ENCODE peak calls at places on chromosomes 7 and 10, in six cellular contexts. One of them, this sample, is unnamed.

GRCh38 chr10:49666054-49666453 is 13.4 kb upstream of the C10orf53 start:
- DNase-seq in H1: peak; percentile 22
- DNase-seq in HCT116: no peak
- DNase-seq in HepG2: no peak
- DNase-seq in K562: no peak
- DNase-seq in GM12878: no peak
- DNase-seq in this sample: no peak

GRCh38 chr10:31961675-31962074 is 33.0 kb upstream of the ARHGAP12 start:
- DNase-seq in H1: no peak
- DNase-seq in HCT116: no peak
- DNase-seq in HepG2: no peak
- DNase-seq in K562: no peak
- DNase-seq in GM12878: no peak
- DNase-seq in this sample: no peak

GRCh38 chr7:117269895-117270294 is 53.0 kb downstream of the WNT2 start:
- DNase-seq in H1: no peak
- DNase-seq in HCT116: no peak
- DNase-seq in HepG2: no peak
- DNase-seq in K562: no peak
- DNase-seq in GM12878: no peak
- DNase-seq in this sample: no peak

GRCh38 chr7:50166997-50167961 is 74.2 kb upstream of the ZPBP start:
- DNase-seq in H1: no peak
- DNase-seq in HCT116: no peak
- DNase-seq in HepG2: no peak
- DNase-seq in K562: no peak
- DNase-seq in GM12878: no peak
- DNase-seq in this sample: no peak

GRCh38 chr7:80520199-80520598 is 8.3 kb upstream of the GNAT3 start:
- DNase-seq in H1: no peak
- DNase-seq in HCT116: no peak
- DNase-seq in HepG2: no peak
- DNase-seq in K562: no peak
- DNase-seq in GM12878: no peak
- DNase-seq in this sample: no peak

GRCh38 chr7:141742229-141742628 is 4.1 kb downstream of the SSBP1 start:
- DNase-seq in H1: no peak
- DNase-seq in HCT116: no peak
- DNase-seq in HepG2: no peak
- DNase-seq in K562: no peak
- DNase-seq in GM12878: no peak
- DNase-seq in this sample: no peak

GRCh38 chr7:93856319-93856718 is 34.2 kb downstream of the TFPI2 start:
- DNase-seq in H1: no peak
- DNase-seq in HCT116: no peak
- DNase-seq in HepG2: no peak
- DNase-seq in K562: no peak
- DNase-seq in GM12878: no peak
- DNase-seq in this sample: no peak

GRCh38 chr10:31754803-31755624 is 173.6 kb downstream of the ARHGAP12 start:
- DNase-seq in H1: peak; percentile 70
- DNase-seq in HCT116: no peak
- DNase-seq in HepG2: peak; percentile 23
- DNase-seq in K562: no peak
- DNase-seq in GM12878: no peak
- DNase-seq in this sample: no peak

GRCh38 chr7:139043823-139044812 is 8.3 kb upstream of the ZC3HAV1L start:
- DNase-seq in H1: no peak
- DNase-seq in HCT116: no peak
- DNase-seq in HepG2: peak; percentile 16
- DNase-seq in K562: peak; percentile 92
- DNase-seq in GM12878: no peak
- DNase-seq in this sample: no peak

GRCh38 chr7:47951374-47951773 is 3.1 kb upstream of the PKD1L1 start:
- DNase-seq in H1: no peak
- DNase-seq in HCT116: no peak
- DNase-seq in HepG2: peak; percentile 37
- DNase-seq in K562: no peak
- DNase-seq in GM12878: no peak
- DNase-seq in this sample: no peak

GRCh38 chr7:116259821-116260440 is 49.6 kb downstream of the TES start:
- DNase-seq in H1: no peak
- DNase-seq in HCT116: peak; percentile 76
- DNase-seq in HepG2: no peak
- DNase-seq in K562: no peak
- DNase-seq in GM12878: no peak
- DNase-seq in this sample: no peak
- TF ChIP-seq ZNF274 in H1: no peak
- TF ChIP-seq ZNF274 in HCT116: no peak
- TF ChIP-seq ZNF274 in HepG2: no peak
- TF ChIP-seq ZNF274 in K562: no peak
- TF ChIP-seq ZNF274 in GM12878: no peak
- TF ChIP-seq ZNF274 in this sample: no peak

GRCh38 chr10:103765981-103766380 is 89.4 kb downstream of the SH3PXD2A start:
- DNase-seq in H1: no peak
- DNase-seq in HCT116: no peak
- DNase-seq in HepG2: no peak
- DNase-seq in K562: no peak
- DNase-seq in GM12878: no peak
- DNase-seq in this sample: no peak
- H3K4me1 ChIP-seq in H1: peaks cover 7% of the 10 kb centered on the region
- H3K4me1 ChIP-seq in HCT116: peaks cover 41% of the 10 kb centered on the region
- H3K4me1 ChIP-seq in HepG2: peaks cover 5% of the 10 kb centered on the region
- H3K4me1 ChIP-seq in K562: peaks cover 3% of the 10 kb centered on the region
- H3K4me1 ChIP-seq in GM12878: peaks cover 17% of the 10 kb centered on the region
- H3K4me1 ChIP-seq in this sample: peaks cover 25% of the 10 kb centered on the region

GRCh38 chr7:259751-260405 is 30.1 kb upstream of the FOXL3 start:
- DNase-seq in H1: no peak
- DNase-seq in HCT116: no peak
- DNase-seq in HepG2: no peak
- DNase-seq in K562: no peak
- DNase-seq in GM12878: no peak
- DNase-seq in this sample: no peak
- H3K36me3 ChIP-seq in H1: peaks cover 15% of the 10 kb centered on the region
- H3K36me3 ChIP-seq in HCT116: no peaks in the 10 kb centered on the region
- H3K36me3 ChIP-seq in HepG2: peaks cover 19% of the 10 kb centered on the region
- H3K36me3 ChIP-seq in K562: no peaks in the 10 kb centered on the region
- H3K36me3 ChIP-seq in GM12878: no peaks in the 10 kb centered on the region
- H3K36me3 ChIP-seq in this sample: peaks cover 38% of the 10 kb centered on the region

GRCh38 chr7:155489862-155490696 is 32.1 kb downstream of the EN2 start:
- DNase-seq in H1: peak; percentile 73
- DNase-seq in HCT116: no peak
- DNase-seq in HepG2: no peak
- DNase-seq in K562: no peak
- DNase-seq in GM12878: no peak
- DNase-seq in this sample: no peak
- TF ChIP-seq ZNF274 in H1: no peak
- TF ChIP-seq ZNF274 in HCT116: no peak
- TF ChIP-seq ZNF274 in HepG2: no peak
- TF ChIP-seq ZNF274 in K562: no peak
- TF ChIP-seq ZNF274 in GM12878: no peak
- TF ChIP-seq ZNF274 in this sample: no peak

GRCh38 chr7:99643464-99643863 is 26.7 kb downstream of the ZSCAN25 start:
- DNase-seq in H1: no peak
- DNase-seq in HCT116: no peak
- DNase-seq in HepG2: no peak
- DNase-seq in K562: no peak
- DNase-seq in GM12878: no peak
- DNase-seq in this sample: no peak

GRCh38 chr7:99644436-99644835 is 27.7 kb downstream of the ZSCAN25 start:
- DNase-seq in H1: no peak
- DNase-seq in HCT116: no peak
- DNase-seq in HepG2: no peak
- DNase-seq in K562: no peak
- DNase-seq in GM12878: no peak
- DNase-seq in this sample: no peak

GRCh38 chr7:99639267-99639666 is 22.5 kb downstream of the ZSCAN25 start:
- DNase-seq in H1: no peak
- DNase-seq in HCT116: no peak
- DNase-seq in HepG2: no peak
- DNase-seq in K562: no peak
- DNase-seq in GM12878: no peak
- DNase-seq in this sample: peak; percentile 50

GRCh38 chr7:99638731-99639130 is 22.0 kb downstream of the ZSCAN25 start:
- DNase-seq in H1: no peak
- DNase-seq in HCT116: no peak
- DNase-seq in HepG2: no peak
- DNase-seq in K562: no peak
- DNase-seq in GM12878: no peak
- DNase-seq in this sample: no peak

GRCh38 chr7:99642099-99642498 is 25.4 kb downstream of the ZSCAN25 start:
- DNase-seq in H1: no peak
- DNase-seq in HCT116: no peak
- DNase-seq in HepG2: no peak
- DNase-seq in K562: no peak
- DNase-seq in GM12878: no peak
- DNase-seq in this sample: no peak
- H3K4me1 ChIP-seq in H1: peaks cover 10% of the 10 kb centered on the region
- H3K4me1 ChIP-seq in HCT116: no peaks in the 10 kb centered on the region
- H3K4me1 ChIP-seq in HepG2: no peaks in the 10 kb centered on the region
- H3K4me1 ChIP-seq in K562: peaks cover 4% of the 10 kb centered on the region
- H3K4me1 ChIP-seq in GM12878: no peaks in the 10 kb centered on the region
- H3K4me1 ChIP-seq in this sample: no peaks in the 10 kb centered on the region

GRCh38 chr7:21524680-21525079 is 18.2 kb upstream of the DNAH11 start:
- DNase-seq in H1: no peak
- DNase-seq in HCT116: no peak
- DNase-seq in HepG2: no peak
- DNase-seq in K562: no peak
- DNase-seq in GM12878: no peak
- DNase-seq in this sample: no peak
- H3K36me3 ChIP-seq in H1: no peaks in the 10 kb centered on the region
- H3K36me3 ChIP-seq in HCT116: no peaks in the 10 kb centered on the region
- H3K36me3 ChIP-seq in HepG2: no peaks in the 10 kb centered on the region
- H3K36me3 ChIP-seq in K562: no peaks in the 10 kb centered on the region
- H3K36me3 ChIP-seq in GM12878: no peaks in the 10 kb centered on the region
- H3K36me3 ChIP-seq in this sample: no peaks in the 10 kb centered on the region

DNA sequence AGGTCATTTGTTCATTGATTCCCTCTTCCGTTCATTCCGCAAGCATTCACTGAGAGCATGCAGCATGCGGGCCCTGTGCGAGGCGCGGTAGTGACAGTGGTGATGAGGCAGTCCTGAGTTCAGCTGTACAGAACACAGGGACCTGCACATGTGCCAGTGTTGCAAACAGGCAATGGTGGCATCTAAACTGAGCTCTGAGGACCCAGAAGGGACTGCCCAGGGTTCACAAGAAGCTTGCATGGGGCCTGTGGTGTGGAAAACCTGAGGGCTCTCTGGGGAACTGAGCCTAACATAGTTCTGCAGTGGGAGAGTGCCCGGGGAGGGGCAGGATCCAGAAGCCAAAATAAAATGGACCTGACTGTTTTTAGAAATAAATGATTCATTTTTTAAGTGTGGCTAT is 13.2 kb downstream of the ZNF488 start:
- DNase-seq in H1: peak; percentile 20
- DNase-seq in HCT116: no peak
- DNase-seq in HepG2: no peak
- DNase-seq in K562: no peak
- DNase-seq in GM12878: no peak
- DNase-seq in this sample: no peak
- TF ChIP-seq ZNF274 in H1: no peak
- TF ChIP-seq ZNF274 in HCT116: no peak
- TF ChIP-seq ZNF274 in HepG2: no peak
- TF ChIP-seq ZNF274 in K562: no peak
- TF ChIP-seq ZNF274 in GM12878: no peak
- TF ChIP-seq ZNF274 in this sample: no peak

GRCh38 chr7:17043012-17043877 is 161.5 kb upstream of the AGR3 start:
- DNase-seq in H1: no peak
- DNase-seq in HCT116: no peak
- DNase-seq in HepG2: no peak
- DNase-seq in K562: no peak
- DNase-seq in GM12878: no peak
- DNase-seq in this sample: no peak

GRCh38 chr7:17044396-17044795 is 162.6 kb upstream of the AGR3 start:
- DNase-seq in H1: no peak
- DNase-seq in HCT116: no peak
- DNase-seq in HepG2: peak; percentile 10
- DNase-seq in K562: no peak
- DNase-seq in GM12878: no peak
- DNase-seq in this sample: no peak

GRCh38 chr7:17041324-17041723 is 159.5 kb upstream of the AGR3 start:
- DNase-seq in H1: no peak
- DNase-seq in HCT116: no peak
- DNase-seq in HepG2: peak; percentile 3
- DNase-seq in K562: no peak
- DNase-seq in GM12878: no peak
- DNase-seq in this sample: no peak

GRCh38 chr7:17040701-17041100 is 158.9 kb upstream of the AGR3 start:
- DNase-seq in H1: no peak
- DNase-seq in HCT116: no peak
- DNase-seq in HepG2: no peak
- DNase-seq in K562: no peak
- DNase-seq in GM12878: no peak
- DNase-seq in this sample: no peak

GRCh38 chr7:17042211-17042610 is 160.4 kb upstream of the AGR3 start:
- DNase-seq in H1: no peak
- DNase-seq in HCT116: no peak
- DNase-seq in HepG2: no peak
- DNase-seq in K562: no peak
- DNase-seq in GM12878: no peak
- DNase-seq in this sample: no peak
- H3K4me1 ChIP-seq in H1: no peaks in the 10 kb centered on the region
- H3K4me1 ChIP-seq in HCT116: no peaks in the 10 kb centered on the region
- H3K4me1 ChIP-seq in HepG2: peaks cover 19% of the 10 kb centered on the region
- H3K4me1 ChIP-seq in K562: no peaks in the 10 kb centered on the region
- H3K4me1 ChIP-seq in GM12878: no peaks in the 10 kb centered on the region
- H3K4me1 ChIP-seq in this sample: no peaks in the 10 kb centered on the region

DNA sequence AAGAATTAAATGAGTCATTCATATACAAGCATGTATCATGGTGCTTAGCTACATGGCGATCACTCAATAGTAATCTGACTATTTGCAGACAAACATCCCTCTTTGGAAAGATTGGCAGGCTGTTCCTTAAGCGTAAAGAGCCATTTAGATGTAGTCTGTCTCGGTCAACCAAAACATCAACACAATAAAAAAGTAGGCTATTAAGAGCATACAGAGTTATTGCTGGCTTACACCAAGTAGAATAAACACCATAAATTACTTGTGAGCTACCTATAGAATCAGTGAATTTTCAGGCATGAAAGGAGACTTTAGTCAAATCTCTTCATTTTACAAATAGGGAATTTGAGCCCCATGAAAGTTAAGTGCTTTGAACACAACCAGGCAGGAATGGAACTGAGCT is 171.7 kb upstream of the FAM171A1 start:
- DNase-seq in H1: no peak
- DNase-seq in HCT116: no peak
- DNase-seq in HepG2: no peak
- DNase-seq in K562: no peak
- DNase-seq in GM12878: no peak
- DNase-seq in this sample: no peak
- H3K36me3 ChIP-seq in H1: no peaks in the 10 kb centered on the region
- H3K36me3 ChIP-seq in HCT116: no peaks in the 10 kb centered on the region
- H3K36me3 ChIP-seq in HepG2: no peaks in the 10 kb centered on the region
- H3K36me3 ChIP-seq in K562: no peaks in the 10 kb centered on the region
- H3K36me3 ChIP-seq in GM12878: no peaks in the 10 kb centered on the region
- H3K36me3 ChIP-seq in this sample: no peaks in the 10 kb centered on the region

This sample was measured in NT2/D1.